ENCODE peak calls at places on chromosomes 2 and 18, in four cellular contexts. R, Y, W and O are unnamed samples.

GRCh38 chr18:47490882-47491281 is 239.4 kb upstream of the SKOR2 start:
- DNase-seq in R (no peak), Y (no peak), W (no peak), O (no peak)

GRCh38 chr2:18362696-18363095 is 197.8 kb downstream of the RDH14 start:
- DNase-seq in R (no peak), Y (no peak), W (no peak), O (no peak)

GRCh38 chr2:66070717-66071602 is 364.0 kb upstream of the MEIS1 start:
- DNase-seq in R (no peak), Y (no peak), W (no peak), O (no peak)

GRCh38 chr2:231412616-231412963 is 17.1 kb downstream of the B3GNT7 start:
- DNase-seq in R (no peak), Y (no peak), W (no peak), O (no peak)

GRCh38 chr2:238302751-238303150 is 14.3 kb upstream of the PER2 start:
- DNase-seq in R (no peak), Y (no peak), W (no peak), O (peak; percentile 21)

GRCh38 chr2:171150694-171151285 is 9.9 kb downstream of the TLK1 start:
- DNase-seq in R (no peak), Y (no peak), W (no peak), O (no peak)

GRCh38 chr18:50194623-50195532 is at the start of gene MYO5B:
- DNase-seq in R (peak; percentile 10), Y (peak; percentile 96), W (no peak), O (no peak)

GRCh38 chr2:174442546-174443510 is 44.0 kb downstream of the GPR155 start:
- DNase-seq in R (no peak), Y (peak; percentile 31), W (no peak), O (no peak)

GRCh38 chr2:1550076-1550475 is 136.8 kb downstream of the TPO start:
- DNase-seq in R (no peak), Y (peak; percentile 58), W (no peak), O (no peak)

GRCh38 chr2:3423492-3424170 is 44.1 kb downstream of the TRAPPC12 start:
- DNase-seq in R (peak; percentile 72), Y (peak; percentile 47), W (peak; percentile 57), O (peak; percentile 65)

GRCh38 chr2:192194866-192195547 is at the start of gene TMEFF2:
- DNase-seq in R (peak; percentile 96), Y (peak; percentile 76), W (peak; percentile 61), O (peak; percentile 100)
- H3K4me3 ChIP-seq in R (peak within 1 kb of the TSS; percentile 85), Y (peak within 1 kb of the TSS; percentile 53), W (peak within 1 kb of the TSS; percentile 48), O (peak within 1 kb of the TSS; percentile 72)

GRCh38 chr2:193966590-193966989 is 1690.4 kb upstream of the SLC39A10 start:
- DNase-seq in R (no peak), Y (peak; percentile 45), W (no peak), O (no peak)

GRCh38 chr2:193965263-193965662 is 1691.8 kb upstream of the SLC39A10 start:
- DNase-seq in R (no peak), Y (no peak), W (no peak), O (no peak)

DNA sequence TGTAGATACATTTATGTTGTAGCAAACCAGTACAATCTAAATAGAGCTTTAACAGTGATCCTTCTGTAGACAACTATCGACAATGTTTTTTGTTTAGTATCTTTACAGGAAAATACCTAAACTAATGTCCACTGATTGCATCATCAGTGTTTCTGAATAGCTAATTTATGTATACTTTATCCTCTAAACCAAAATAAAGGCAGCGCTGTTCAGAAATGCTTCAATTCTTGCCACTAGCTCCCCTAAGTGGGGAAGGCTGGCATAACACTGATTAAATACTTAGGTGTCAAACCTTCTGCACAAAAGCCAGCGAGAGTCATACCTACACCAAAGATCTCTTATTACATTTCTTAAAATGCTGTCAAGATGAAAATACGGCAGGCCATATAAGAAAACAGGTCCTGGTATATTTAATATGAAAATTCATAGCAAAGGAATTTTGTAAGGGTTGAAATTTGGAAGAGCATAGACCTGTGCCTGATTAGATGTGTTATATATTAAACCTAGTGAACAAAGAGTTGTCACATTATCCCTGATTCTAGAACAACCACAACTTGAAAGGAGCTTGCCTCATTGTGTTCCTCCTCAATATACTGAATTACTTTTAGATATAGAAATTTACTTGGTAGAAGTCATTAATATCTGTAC is 1693.4 kb upstream of the SLC39A10 start:
- DNase-seq in R (peak; percentile 78), Y (peak; percentile 56), W (no peak), O (no peak)
- TF ChIP-seq CTCF in R (peak; percentile 73), Y (peak; percentile 66), W (no peak), O (peak; percentile 62)

DNA sequence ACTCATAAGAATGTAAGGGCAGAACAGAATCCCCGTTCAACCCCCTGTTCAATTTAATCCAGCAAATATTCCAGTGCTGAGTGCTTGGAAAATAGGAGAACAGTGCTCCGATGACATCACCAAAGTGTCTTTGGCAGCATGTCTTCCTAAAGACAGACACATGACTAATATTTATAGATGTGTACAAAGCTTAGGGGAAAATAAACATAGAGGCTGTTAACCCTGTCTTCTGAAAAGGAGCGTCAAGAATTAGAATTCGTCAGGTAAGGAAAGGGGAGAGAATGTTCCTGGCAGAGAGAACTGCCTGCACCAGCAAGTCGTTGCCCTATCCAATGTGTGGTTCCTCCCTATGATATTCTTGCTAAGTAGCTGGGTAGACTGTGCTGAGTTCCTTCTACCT is 72.7 kb downstream of the PLB1 start:
- DNase-seq in R (no peak), Y (peak; percentile 35), W (no peak), O (no peak)
- H3K4me3 ChIP-seq in R (no peak overlapping the region), Y (no peak overlapping the region), W (no peak overlapping the region), O (no peak overlapping the region)

DNA sequence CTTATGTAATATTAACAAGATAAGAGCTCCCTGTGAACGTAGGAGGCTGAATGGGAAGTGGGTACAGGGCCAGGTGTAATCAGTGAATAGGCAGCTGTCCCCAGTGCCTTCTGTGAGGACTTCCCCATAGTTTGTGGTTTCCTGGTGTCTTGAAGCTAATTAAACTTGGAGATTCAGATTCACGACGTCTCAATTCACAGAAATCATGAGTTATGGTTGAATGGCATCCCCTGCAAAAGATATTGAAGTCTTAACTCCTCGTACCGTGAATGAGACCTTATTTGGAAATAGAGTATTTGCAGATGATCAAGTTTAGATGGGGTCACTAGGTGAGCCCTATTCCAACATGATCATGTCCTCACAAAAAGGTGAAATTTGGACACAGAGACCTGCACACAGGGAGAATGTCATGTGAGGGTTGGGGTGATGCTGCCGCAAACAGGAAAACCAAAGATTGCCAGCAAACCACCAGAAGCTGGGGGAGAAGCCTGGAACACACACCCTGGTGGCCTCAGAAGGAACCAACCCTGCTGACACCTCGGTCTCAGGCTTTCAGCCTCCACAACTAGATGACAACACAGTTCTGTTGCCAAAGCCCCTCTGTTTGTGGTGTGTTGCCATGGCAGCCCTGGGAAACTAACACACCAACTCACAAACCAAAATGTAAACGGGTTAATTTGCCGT is 13.2 kb downstream of the ARL4C start:
- DNase-seq in R (no peak), Y (no peak), W (no peak), O (no peak)
- TF ChIP-seq CTCF in R (no peak), Y (no peak), W (no peak), O (no peak)

GRCh38 chr2:201064797-201065329 is 6.6 kb downstream of the HYCC2 start:
- DNase-seq in R (no peak), Y (no peak), W (no peak), O (no peak)
- H3K4me3 ChIP-seq in R (no peak overlapping the region), Y (no peak overlapping the region), W (no peak overlapping the region), O (no peak overlapping the region)

DNA sequence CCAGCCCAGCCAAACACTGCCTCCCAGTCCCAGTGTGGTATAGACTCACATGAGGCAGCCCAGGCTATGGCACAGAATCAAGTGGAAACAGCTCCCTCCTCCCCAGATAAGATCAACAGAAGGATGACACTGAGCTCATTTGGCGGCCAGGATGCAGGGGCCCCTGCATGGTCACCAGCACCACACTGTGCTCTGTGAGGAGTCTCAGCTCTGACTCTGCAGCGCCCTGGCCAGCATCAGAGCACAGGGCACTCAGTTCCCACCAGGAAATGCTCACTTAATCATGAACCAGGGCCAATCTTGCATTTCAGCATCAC is 18.0 kb downstream of the STK25 start:
- DNase-seq in R (no peak), Y (no peak), W (no peak), O (no peak)
- TF ChIP-seq CTCF in R (no peak), Y (no peak), W (no peak), O (no peak)

DNA sequence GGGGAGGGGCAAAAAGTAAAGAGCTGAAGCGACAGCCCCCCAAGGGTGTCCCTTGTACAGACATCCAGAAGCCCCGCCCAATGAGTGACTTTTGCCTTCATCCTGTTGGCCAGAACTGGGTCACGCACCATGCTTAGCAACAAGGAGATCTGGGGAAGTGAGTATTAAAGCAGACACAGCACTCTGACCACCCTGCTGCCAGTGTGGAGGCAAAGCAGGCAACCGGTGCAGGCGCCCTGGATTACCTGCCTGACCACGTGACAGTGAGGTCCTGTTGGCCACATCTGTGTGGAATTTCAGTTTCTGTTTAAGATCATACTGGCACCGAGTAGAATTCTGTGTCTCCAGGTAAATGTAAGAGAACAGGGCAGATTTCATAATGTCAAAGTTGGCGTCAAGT is 21.6 kb upstream of the BIN1 start:
- DNase-seq in R (peak; percentile 49), Y (peak; percentile 77), W (no peak), O (no peak)
- H3K4me3 ChIP-seq in R (no peak overlapping the region), Y (no peak overlapping the region), W (no peak overlapping the region), O (no peak overlapping the region)

DNA sequence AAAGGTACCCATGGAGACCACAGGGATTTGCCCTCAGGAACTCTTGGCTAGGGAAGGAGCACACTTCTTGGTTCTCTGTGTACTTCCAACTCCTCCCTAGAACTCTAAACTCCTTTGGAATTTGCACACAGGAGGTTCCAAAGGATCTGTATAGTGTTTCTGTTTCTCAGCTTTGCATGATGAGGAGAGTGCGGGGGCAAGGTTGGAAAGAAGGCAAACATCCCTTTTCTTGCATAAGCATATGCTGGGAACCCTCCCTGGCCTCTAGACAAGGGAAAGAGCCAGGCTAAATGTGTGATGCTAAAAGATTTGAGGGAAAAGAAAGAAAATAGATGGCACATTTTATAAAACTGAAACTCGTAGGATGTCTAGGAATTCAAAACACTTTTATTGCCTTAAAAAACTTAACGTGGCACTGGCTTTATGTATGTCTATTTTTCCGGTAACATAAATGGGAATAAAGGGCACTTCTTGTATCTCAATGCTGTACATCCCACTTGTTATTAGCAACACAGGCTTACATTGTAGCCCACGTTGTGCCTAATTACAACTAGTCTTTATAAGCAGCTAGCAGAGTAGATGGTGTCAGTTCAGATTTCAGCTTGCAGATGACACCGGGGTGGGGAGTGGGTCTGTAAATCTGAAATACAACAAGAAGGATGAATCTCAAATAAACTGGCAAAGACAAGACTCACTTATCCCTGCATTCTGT is 165.8 kb downstream of the GPD2 start:
- DNase-seq in R (no peak), Y (no peak), W (no peak), O (no peak)
- TF ChIP-seq CTCF in R (no peak), Y (no peak), W (no peak), O (no peak)

GRCh38 chr2:219553168-219553417 is 9.3 kb downstream of the TMEM198 start:
- DNase-seq in R (no peak), Y (no peak), W (no peak), O (no peak)
- H3K4me3 ChIP-seq in R (peak overlapping the region; percentile 59), Y (peak overlapping the region; percentile 83), W (peak overlapping the region; percentile 59), O (peak overlapping the region; percentile 77)